ENCODE peak calls at places on chromosome 5, in five cellular contexts. X is body of pancreas, Y is GM03348, E is psoas muscle, W is A172. H is an unnamed sample.

GRCh38 chr5:78295035-78295961 is 800 bp upstream of the AP3B1 start:
- DNase-seq in X (peak), Y (peak), E (peak), W (peak), H (peak)

GRCh38 chr5:127508644-127509373 is 8.6 kb upstream of the PRRC1 start:
- DNase-seq in X (no peak), Y (no peak), E (no peak), W (no peak), H (no peak)

GRCh38 chr5:82314964-82315728 is 37.0 kb upstream of the RPS23 start:
- DNase-seq in X (no peak), Y (peak), E (no peak), W (no peak), H (no peak)

GRCh38 chr5:35853652-35854051 is 3.0 kb upstream of the IL7R start:
- DNase-seq in X (no peak), Y (no peak), E (no peak), W (no peak), H (no peak)

GRCh38 chr5:115262066-115262404 is 642 bp downstream of the PGGT1B start:
- DNase-seq in X (no peak), Y (peak), E (no peak), W (peak), H (peak)

GRCh38 chr5:1911773-1912235 is 29.1 kb upstream of the IRX4 start:
- DNase-seq in X (no peak), Y (no peak), E (no peak), W (no peak), H (no peak)

GRCh38 chr5:173039964-173040363 is 16.2 kb upstream of the CREBRF start:
- DNase-seq in X (no peak), Y (no peak), E (no peak), W (no peak), H (no peak)

GRCh38 chr5:109105631-109106267 is 304.0 kb downstream of the PJA2 start:
- DNase-seq in X (no peak), Y (peak), E (no peak), W (peak), H (peak)

GRCh38 chr5:155471027-155471426 is 457.5 kb downstream of the KIF4B start:
- DNase-seq in X (no peak), Y (no peak), E (no peak), W (no peak), H (peak)

GRCh38 chr5:40385544-40385943 is 294.2 kb upstream of the PTGER4 start:
- DNase-seq in X (no peak), Y (no peak), E (no peak), W (peak), H (no peak)

GRCh38 chr5:80864706-80865435 is 95.3 kb upstream of the RASGRF2 start:
- DNase-seq in X (no peak), Y (no peak), E (no peak), W (no peak), H (no peak)

GRCh38 chr5:86500947-86501346 is 116.8 kb upstream of the COX7C start:
- DNase-seq in X (no peak), Y (no peak), E (no peak), W (peak), H (peak)

GRCh38 chr5:117892360-117892759 is 1096.0 kb downstream of the DTWD2 start:
- DNase-seq in X (no peak), Y (no peak), E (no peak), W (no peak), H (no peak)

GRCh38 chr5:131521252-131521651 is 113.8 kb downstream of the RAPGEF6 start:
- DNase-seq in X (no peak), Y (peak), E (no peak), W (peak), H (no peak)

GRCh38 chr5:124252751-124253146 is 493.7 kb downstream of the ZNF608 start:
- DNase-seq in X (no peak), Y (no peak), E (no peak), W (no peak), H (no peak)

GRCh38 chr5:78009937-78010527 is 233.9 kb upstream of the TBCA start:
- DNase-seq in X (no peak), Y (peak), E (no peak), W (no peak), H (no peak)

GRCh38 chr5:40410231-40410861 is 269.4 kb upstream of the PTGER4 start:
- DNase-seq in X (no peak), Y (peak), E (no peak), W (peak), H (no peak)

GRCh38 chr5:2157372-2157771 is 274.6 kb upstream of the IRX4 start:
- DNase-seq in X (no peak), Y (no peak), E (no peak), W (no peak), H (no peak)

H was measured in NCI-H69.